ENCODE peak calls at places on chromosome 3, in seven cellular contexts. One of them, this sample, is unnamed.

GRCh38 chr3:136075218-136075808 is 109.8 kb downstream of the PPP2R3A start:
- DNase-seq in psoas muscle: peak; percentile 69
- DNase-seq in PC-3: peak; percentile 70
- DNase-seq in coronary artery: no peak
- DNase-seq in heart right ventricle: peak; percentile 77
- DNase-seq in effector memory CD4-positive, alpha-beta T cell: peak; percentile 48
- DNase-seq in DND-41: peak; percentile 78
- DNase-seq in this sample: no peak

GRCh38 chr3:139538733-139539132 is 809 bp downstream of the RBP1 start:
- DNase-seq in psoas muscle: peak; percentile 69
- DNase-seq in PC-3: no peak
- DNase-seq in coronary artery: no peak
- DNase-seq in heart right ventricle: peak; percentile 30
- DNase-seq in effector memory CD4-positive, alpha-beta T cell: no peak
- DNase-seq in DND-41: no peak
- DNase-seq in this sample: no peak

GRCh38 chr3:58000713-58001467 is 7.3 kb upstream of the FLNB start:
- DNase-seq in psoas muscle: no peak
- DNase-seq in PC-3: peak; percentile 89
- DNase-seq in coronary artery: no peak
- DNase-seq in heart right ventricle: no peak
- DNase-seq in effector memory CD4-positive, alpha-beta T cell: no peak
- DNase-seq in DND-41: no peak
- DNase-seq in this sample: no peak

GRCh38 chr3:158508481-158508880 is 62.5 kb upstream of the MLF1 start:
- DNase-seq in psoas muscle: no peak
- DNase-seq in PC-3: no peak
- DNase-seq in coronary artery: no peak
- DNase-seq in heart right ventricle: no peak
- DNase-seq in effector memory CD4-positive, alpha-beta T cell: no peak
- DNase-seq in DND-41: no peak
- DNase-seq in this sample: no peak

GRCh38 chr3:48739955-48740823 is 23.2 kb upstream of the IP6K2 start:
- DNase-seq in psoas muscle: peak; percentile 96
- DNase-seq in PC-3: peak; percentile 86
- DNase-seq in coronary artery: peak; percentile 94
- DNase-seq in heart right ventricle: peak; percentile 89
- DNase-seq in effector memory CD4-positive, alpha-beta T cell: no peak
- DNase-seq in DND-41: peak; percentile 26
- DNase-seq in this sample: peak; percentile 81

GRCh38 chr3:113200946-113201345 is 10.4 kb upstream of the BOC start:
- DNase-seq in psoas muscle: no peak
- DNase-seq in PC-3: no peak
- DNase-seq in coronary artery: no peak
- DNase-seq in heart right ventricle: no peak
- DNase-seq in effector memory CD4-positive, alpha-beta T cell: no peak
- DNase-seq in DND-41: no peak
- DNase-seq in this sample: no peak

GRCh38 chr3:40292637-40293036 is 16.9 kb upstream of the EIF1B start:
- DNase-seq in psoas muscle: no peak
- DNase-seq in PC-3: no peak
- DNase-seq in coronary artery: no peak
- DNase-seq in heart right ventricle: peak; percentile 56
- DNase-seq in effector memory CD4-positive, alpha-beta T cell: no peak
- DNase-seq in DND-41: no peak
- DNase-seq in this sample: no peak

GRCh38 chr3:126568776-126569342 is 10.1 kb upstream of the C3orf22 start:
- DNase-seq in psoas muscle: no peak
- DNase-seq in PC-3: no peak
- DNase-seq in coronary artery: no peak
- DNase-seq in heart right ventricle: no peak
- DNase-seq in effector memory CD4-positive, alpha-beta T cell: no peak
- DNase-seq in DND-41: no peak
- DNase-seq in this sample: no peak

GRCh38 chr3:146507331-146508120 is 36.9 kb downstream of the PLSCR1 start:
- DNase-seq in psoas muscle: no peak
- DNase-seq in PC-3: no peak
- DNase-seq in coronary artery: no peak
- DNase-seq in heart right ventricle: no peak
- DNase-seq in effector memory CD4-positive, alpha-beta T cell: no peak
- DNase-seq in DND-41: no peak
- DNase-seq in this sample: no peak
- H3K27ac ChIP-seq in psoas muscle: no peak overlapping the region
- H3K27ac ChIP-seq in PC-3: peak overlapping the region; percentile 97
- H3K27ac ChIP-seq in coronary artery: peak overlapping the region; percentile 35
- H3K27ac ChIP-seq in heart right ventricle: no peak overlapping the region
- H3K27ac ChIP-seq in effector memory CD4-positive, alpha-beta T cell: no peak overlapping the region
- H3K27ac ChIP-seq in DND-41: no peak overlapping the region
- H3K27ac ChIP-seq in this sample: peak overlapping the region; percentile 64

GRCh38 chr3:147393261-147393964 is 12.9 kb downstream of the ZIC4 start:
- DNase-seq in psoas muscle: peak; percentile 76
- DNase-seq in PC-3: no peak
- DNase-seq in coronary artery: peak; percentile 64
- DNase-seq in heart right ventricle: no peak
- DNase-seq in effector memory CD4-positive, alpha-beta T cell: no peak
- DNase-seq in DND-41: no peak
- DNase-seq in this sample: peak; percentile 63
- H3K4me3 ChIP-seq in psoas muscle: peak overlapping the region; percentile 74
- H3K4me3 ChIP-seq in PC-3: no peak overlapping the region
- H3K4me3 ChIP-seq in coronary artery: peak overlapping the region; percentile 66
- H3K4me3 ChIP-seq in heart right ventricle: peak overlapping the region; percentile 26
- H3K4me3 ChIP-seq in effector memory CD4-positive, alpha-beta T cell: no peak overlapping the region
- H3K4me3 ChIP-seq in DND-41: no peak overlapping the region
- H3K4me3 ChIP-seq in this sample: no peak overlapping the region

GRCh38 chr3:152301745-152302181 is 33.0 kb downstream of the MBNL1 start:
- DNase-seq in psoas muscle: no peak
- DNase-seq in PC-3: no peak
- DNase-seq in coronary artery: no peak
- DNase-seq in heart right ventricle: no peak
- DNase-seq in effector memory CD4-positive, alpha-beta T cell: no peak
- DNase-seq in DND-41: no peak
- DNase-seq in this sample: no peak
- H3K27ac ChIP-seq in psoas muscle: peak overlapping the region; percentile 94
- H3K27ac ChIP-seq in PC-3: peak overlapping the region; percentile 54
- H3K27ac ChIP-seq in coronary artery: peak overlapping the region; percentile 73
- H3K27ac ChIP-seq in heart right ventricle: peak overlapping the region; percentile 89
- H3K27ac ChIP-seq in effector memory CD4-positive, alpha-beta T cell: peak overlapping the region; percentile 53
- H3K27ac ChIP-seq in DND-41: no peak overlapping the region
- H3K27ac ChIP-seq in this sample: peak overlapping the region; percentile 11

DNA sequence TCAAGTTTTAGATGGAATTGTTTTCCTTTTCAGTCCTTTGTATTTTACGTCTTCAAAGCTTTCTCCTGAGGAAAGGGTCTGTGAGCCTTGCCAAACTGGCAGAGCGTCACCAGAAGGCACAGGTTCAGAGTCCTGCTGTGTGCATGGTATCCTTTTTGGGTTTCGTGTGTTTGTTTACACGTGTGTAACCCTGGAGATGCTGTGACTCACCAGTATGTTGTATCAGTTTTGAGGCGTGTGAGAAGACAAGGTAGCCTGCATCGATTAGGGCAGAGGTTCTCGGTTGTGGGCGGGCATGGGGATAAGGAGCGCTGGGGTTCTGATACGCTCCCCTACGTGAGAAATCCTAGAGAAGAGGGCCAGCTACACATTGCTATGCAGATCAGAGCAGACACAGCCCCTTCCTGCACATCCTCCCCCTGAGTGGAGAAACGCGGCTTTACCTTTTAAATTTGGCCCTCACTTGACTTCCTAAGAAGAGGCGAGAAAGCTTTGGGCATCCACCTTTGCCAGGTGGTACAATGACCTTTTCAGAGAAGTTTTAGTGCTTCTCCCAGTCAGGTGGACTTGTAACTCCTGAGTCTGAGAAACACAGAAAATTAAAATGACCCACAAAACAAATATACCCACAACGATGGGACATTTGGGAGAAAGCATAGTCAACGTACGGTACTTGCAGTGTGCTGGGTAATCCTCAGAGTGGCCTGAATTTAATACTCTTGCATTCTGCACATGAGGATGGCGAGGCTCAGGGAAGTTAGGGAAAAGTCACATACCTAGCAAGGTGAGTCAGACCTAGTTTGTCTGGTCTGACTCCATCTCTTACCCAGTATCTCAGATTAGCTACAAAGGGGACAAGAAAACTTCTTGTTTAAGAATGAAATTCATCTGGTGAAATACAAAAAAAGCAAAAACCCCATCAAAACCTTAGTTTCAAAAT is 38.1 kb downstream of the TRAK1 start:
- DNase-seq in psoas muscle: no peak
- DNase-seq in PC-3: peak; percentile 89
- DNase-seq in coronary artery: no peak
- DNase-seq in heart right ventricle: no peak
- DNase-seq in effector memory CD4-positive, alpha-beta T cell: no peak
- DNase-seq in DND-41: no peak
- DNase-seq in this sample: no peak
- H3K4me3 ChIP-seq in psoas muscle: no peak overlapping the region
- H3K4me3 ChIP-seq in PC-3: peak overlapping the region; percentile 43
- H3K4me3 ChIP-seq in coronary artery: no peak overlapping the region
- H3K4me3 ChIP-seq in heart right ventricle: no peak overlapping the region
- H3K4me3 ChIP-seq in effector memory CD4-positive, alpha-beta T cell: no peak overlapping the region
- H3K4me3 ChIP-seq in DND-41: no peak overlapping the region
- H3K4me3 ChIP-seq in this sample: no peak overlapping the region

GRCh38 chr3:42492508-42493080 is 9.8 kb upstream of the VIPR1 start:
- DNase-seq in psoas muscle: no peak
- DNase-seq in PC-3: no peak
- DNase-seq in coronary artery: peak; percentile 47
- DNase-seq in heart right ventricle: no peak
- DNase-seq in effector memory CD4-positive, alpha-beta T cell: no peak
- DNase-seq in DND-41: no peak
- DNase-seq in this sample: no peak
- H3K27ac ChIP-seq in psoas muscle: no peak overlapping the region
- H3K27ac ChIP-seq in PC-3: no peak overlapping the region
- H3K27ac ChIP-seq in coronary artery: peak overlapping the region; percentile 59
- H3K27ac ChIP-seq in heart right ventricle: no peak overlapping the region
- H3K27ac ChIP-seq in effector memory CD4-positive, alpha-beta T cell: no peak overlapping the region
- H3K27ac ChIP-seq in DND-41: no peak overlapping the region
- H3K27ac ChIP-seq in this sample: peak overlapping the region; percentile 60

GRCh38 chr3:152382312-152383135 is 113.8 kb downstream of the MBNL1 start:
- DNase-seq in psoas muscle: no peak
- DNase-seq in PC-3: no peak
- DNase-seq in coronary artery: no peak
- DNase-seq in heart right ventricle: no peak
- DNase-seq in effector memory CD4-positive, alpha-beta T cell: no peak
- DNase-seq in DND-41: no peak
- DNase-seq in this sample: no peak
- H3K4me3 ChIP-seq in psoas muscle: peak overlapping the region; percentile 61
- H3K4me3 ChIP-seq in PC-3: no peak overlapping the region
- H3K4me3 ChIP-seq in coronary artery: peak overlapping the region; percentile 40
- H3K4me3 ChIP-seq in heart right ventricle: peak overlapping the region; percentile 10
- H3K4me3 ChIP-seq in effector memory CD4-positive, alpha-beta T cell: no peak overlapping the region
- H3K4me3 ChIP-seq in DND-41: no peak overlapping the region
- H3K4me3 ChIP-seq in this sample: peak overlapping the region; percentile 1

GRCh38 chr3:29410200-29410599 is 129.3 kb downstream of the RBMS3 start:
- DNase-seq in psoas muscle: no peak
- DNase-seq in PC-3: no peak
- DNase-seq in coronary artery: no peak
- DNase-seq in heart right ventricle: no peak
- DNase-seq in effector memory CD4-positive, alpha-beta T cell: no peak
- DNase-seq in DND-41: no peak
- DNase-seq in this sample: no peak
- H3K27ac ChIP-seq in psoas muscle: no peak overlapping the region
- H3K27ac ChIP-seq in PC-3: no peak overlapping the region
- H3K27ac ChIP-seq in coronary artery: no peak overlapping the region
- H3K27ac ChIP-seq in heart right ventricle: peak overlapping the region; percentile 32
- H3K27ac ChIP-seq in effector memory CD4-positive, alpha-beta T cell: no peak overlapping the region
- H3K27ac ChIP-seq in DND-41: peak overlapping the region; percentile 17
- H3K27ac ChIP-seq in this sample: no peak overlapping the region

GRCh38 chr3:49928511-49929017 is 1.0 kb downstream of the MON1A start:
- DNase-seq in psoas muscle: no peak
- DNase-seq in PC-3: no peak
- DNase-seq in coronary artery: no peak
- DNase-seq in heart right ventricle: no peak
- DNase-seq in effector memory CD4-positive, alpha-beta T cell: no peak
- DNase-seq in DND-41: no peak
- DNase-seq in this sample: peak; percentile 51
- H3K4me3 ChIP-seq in psoas muscle: peak overlapping the region; percentile 84
- H3K4me3 ChIP-seq in PC-3: peak overlapping the region; percentile 94
- H3K4me3 ChIP-seq in coronary artery: peak overlapping the region; percentile 87
- H3K4me3 ChIP-seq in heart right ventricle: peak overlapping the region; percentile 62
- H3K4me3 ChIP-seq in effector memory CD4-positive, alpha-beta T cell: no peak overlapping the region
- H3K4me3 ChIP-seq in DND-41: peak overlapping the region; percentile 63
- H3K4me3 ChIP-seq in this sample: peak overlapping the region; percentile 60